ENCODE peak calls at places on chromosome 17, in four cellular contexts. N is hepatocyte, R is HCT116, F is OCI-LY7. G is an unnamed sample.

GRCh38 chr17:63827801-63828221 is 348 bp upstream of the FTSJ3 start:
- DNase-seq in N (no peak), R (no peak), F (peak), G (no peak)

GRCh38 chr17:70820276-70820675 is 650.9 kb downstream of the KCNJ2 start:
- DNase-seq in N (no peak), R (no peak), F (no peak), G (peak)

GRCh38 chr17:46072998-46073397 is 73.9 kb downstream of the STH start:
- DNase-seq in N (no peak), R (no peak), F (no peak), G (peak)

GRCh38 chr17:68800731-68801130 is 154.5 kb downstream of the ABCA8 start:
- DNase-seq in N (no peak), R (no peak), F (no peak), G (peak)

GRCh38 chr17:17511293-17511741 is 15.1 kb upstream of the RASD1 start:
- DNase-seq in N (no peak), R (no peak), F (no peak), G (no peak)

GRCh38 chr17:956905-957304 is 22.7 kb downstream of the NXN start:
- DNase-seq in N (peak), R (no peak), F (no peak), G (peak)

GRCh38 chr17:47004906-47005305 is 25.9 kb upstream of the RPRML start:
- DNase-seq in N (no peak), R (no peak), F (no peak), G (no peak)

GRCh38 chr17:79944251-79944812 is 91.3 kb downstream of the TBC1D16 start:
- DNase-seq in N (no peak), R (no peak), F (no peak), G (no peak)

GRCh38 chr17:75313941-75314550 is 24.8 kb upstream of the SLC25A19 start:
- DNase-seq in N (no peak), R (no peak), F (no peak), G (peak)

GRCh38 chr17:16106161-16106891 is 106.7 kb downstream of the TTC19 start:
- DNase-seq in N (peak), R (no peak), F (no peak), G (peak)

GRCh38 chr17:10631048-10631700 is 25.9 kb downstream of the MYH3 start:
- DNase-seq in N (peak), R (no peak), F (no peak), G (peak)

GRCh38 chr17:65664296-65664695 is 102.8 kb upstream of the AXIN2 start:
- DNase-seq in N (no peak), R (no peak), F (no peak), G (peak)

DNA sequence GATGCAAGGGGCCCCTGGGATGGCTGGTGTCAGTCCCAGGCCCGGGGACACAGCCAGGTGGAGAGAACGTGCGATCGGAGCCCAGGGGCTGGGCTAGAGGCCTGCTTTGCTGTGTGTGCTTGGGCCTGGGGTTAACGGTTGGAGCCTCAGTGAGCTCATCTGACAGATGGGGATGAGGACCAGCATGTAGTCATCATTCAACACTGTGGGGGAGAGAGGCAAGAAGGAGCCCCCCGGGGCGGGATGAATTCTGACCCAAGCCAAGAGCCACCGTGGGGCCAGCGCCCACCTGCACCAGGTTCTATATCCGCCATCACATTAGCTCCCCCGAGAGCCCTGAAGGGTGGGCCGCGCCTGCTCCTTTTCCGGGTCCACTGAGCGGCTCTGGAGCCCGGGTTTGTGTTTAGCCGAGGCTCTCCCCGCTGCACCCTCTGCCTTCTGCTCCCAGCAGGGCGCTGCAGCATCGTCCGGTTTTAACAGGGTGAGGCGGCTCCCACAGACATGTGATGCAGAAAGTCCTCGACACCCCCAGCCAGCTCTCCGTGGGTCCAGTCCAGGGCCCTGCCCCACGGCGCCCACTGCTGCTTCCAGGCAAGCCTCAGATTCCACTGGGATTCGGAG is 365.7 kb downstream of the SEC14L1 start:
- DNase-seq in N (peak), R (no peak), F (no peak), G (no peak)
- H3K4me2 ChIP-seq in N (no peak), R (no peak), F (no peak), G (no peak)

DNA sequence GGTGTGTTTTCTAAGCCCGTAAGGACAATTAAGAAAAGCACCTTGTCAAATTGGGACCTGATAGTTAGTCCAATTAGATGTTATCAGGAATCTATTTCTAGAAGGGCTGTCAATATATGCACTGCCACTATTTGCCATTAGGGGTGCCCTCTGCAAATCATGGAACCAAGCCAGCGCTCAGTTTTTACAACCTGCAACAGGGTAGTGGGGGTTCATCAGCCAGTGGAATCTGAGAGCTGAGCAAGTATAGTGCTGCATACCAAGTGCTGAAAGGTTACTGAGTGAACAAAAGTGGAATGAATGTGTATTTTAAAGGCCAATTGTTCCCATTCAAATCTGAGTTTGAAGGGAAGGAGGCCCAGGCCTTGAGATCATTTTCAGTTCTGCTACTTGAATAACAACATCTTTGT is 10.4 kb downstream of the PRR11 start:
- DNase-seq in N (peak), R (peak), F (peak), G (peak)
- TF ChIP-seq EZH2phosphoT487 in N (no peak), R (no peak), F (no peak), G (no peak)

GRCh38 chr17:9292563-9292941 is 271.2 kb downstream of the NTN1 start:
- DNase-seq in N (no peak), R (no peak), F (no peak), G (no peak)

GRCh38 chr17:9291912-9292562 is 270.7 kb downstream of the NTN1 start:
- DNase-seq in N (peak), R (no peak), F (peak), G (peak)

GRCh38 chr17:9298135-9298534 is 276.8 kb downstream of the NTN1 start:
- DNase-seq in N (peak), R (no peak), F (no peak), G (no peak)

GRCh38 chr17:9298776-9299295 is 276.8 kb downstream of the STX8 start:
- DNase-seq in N (no peak), R (no peak), F (no peak), G (no peak)

GRCh38 chr17:9294661-9295210 is 273.4 kb downstream of the NTN1 start:
- DNase-seq in N (no peak), R (no peak), F (no peak), G (no peak)
- H3K4me2 ChIP-seq in N (no peak), R (no peak), F (no peak), G (no peak)

GRCh38 chr17:81090361-81091133 is 55.6 kb downstream of the BAIAP2 start:
- DNase-seq in N (peak), R (no peak), F (peak), G (peak)
- TF ChIP-seq EZH2phosphoT487 in N (no peak), R (no peak), F (no peak), G (no peak)

GRCh38 chr17:40951011-40951622 is 13.7 kb upstream of the KRT23 start:
- DNase-seq in N (no peak), R (peak), F (no peak), G (no peak)

GRCh38 chr17:40947929-40948328 is 10.5 kb upstream of the KRT23 start:
- DNase-seq in N (no peak), R (no peak), F (no peak), G (no peak)

GRCh38 chr17:40952169-40952568 is 14.6 kb downstream of the KRT39 start:
- DNase-seq in N (no peak), R (no peak), F (no peak), G (no peak)

GRCh38 chr17:40950176-40950575 is 12.7 kb upstream of the KRT23 start:
- DNase-seq in N (no peak), R (no peak), F (no peak), G (no peak)

DNA sequence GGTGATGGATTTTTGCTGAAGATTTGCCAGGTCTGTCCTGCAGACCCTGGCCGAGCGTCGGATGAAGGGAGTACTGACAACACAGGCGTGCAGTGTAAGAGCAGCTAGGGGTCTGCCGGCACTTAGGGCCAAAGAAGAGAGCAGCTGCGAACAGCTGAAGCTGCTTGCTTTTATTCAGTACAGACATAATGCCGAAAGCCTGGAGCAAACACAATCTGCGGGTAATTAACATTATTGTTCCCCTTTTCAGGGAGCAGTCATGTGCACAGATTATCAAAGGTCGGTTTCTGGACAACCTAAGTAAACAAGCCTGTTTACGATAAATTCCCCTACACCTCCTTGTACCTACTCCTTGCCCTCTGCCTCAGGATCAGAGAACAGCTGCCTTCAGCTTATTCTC is 12.0 kb upstream of the KRT23 start:
- DNase-seq in N (peak), R (no peak), F (no peak), G (no peak)
- H3K4me2 ChIP-seq in N (peak), R (peak), F (no peak), G (no peak)

GRCh38 chr17:4558311-4558972 is 1.9 kb downstream of the GGT6 start:
- DNase-seq in N (no peak), R (no peak), F (no peak), G (no peak)
- TF ChIP-seq EZH2phosphoT487 in N (no peak), R (no peak), F (no peak), G (no peak)

GRCh38 chr17:43857141-43857540 is 10.2 kb downstream of the CD300LG start:
- DNase-seq in N (no peak), R (no peak), F (no peak), G (no peak)

GRCh38 chr17:43858201-43858600 is 11.2 kb downstream of the CD300LG start:
- DNase-seq in N (no peak), R (no peak), F (no peak), G (no peak)

GRCh38 chr17:43861960-43862359 is 15.0 kb downstream of the CD300LG start:
- DNase-seq in N (no peak), R (no peak), F (no peak), G (no peak)

GRCh38 chr17:43860927-43861622 is 14.1 kb downstream of the CD300LG start:
- DNase-seq in N (no peak), R (no peak), F (no peak), G (no peak)

GRCh38 chr17:43860077-43860725 is 13.2 kb downstream of the CD300LG start:
- DNase-seq in N (no peak), R (no peak), F (no peak), G (peak)
- H3K4me2 ChIP-seq in N (no peak), R (no peak), F (no peak), G (no peak)

DNA sequence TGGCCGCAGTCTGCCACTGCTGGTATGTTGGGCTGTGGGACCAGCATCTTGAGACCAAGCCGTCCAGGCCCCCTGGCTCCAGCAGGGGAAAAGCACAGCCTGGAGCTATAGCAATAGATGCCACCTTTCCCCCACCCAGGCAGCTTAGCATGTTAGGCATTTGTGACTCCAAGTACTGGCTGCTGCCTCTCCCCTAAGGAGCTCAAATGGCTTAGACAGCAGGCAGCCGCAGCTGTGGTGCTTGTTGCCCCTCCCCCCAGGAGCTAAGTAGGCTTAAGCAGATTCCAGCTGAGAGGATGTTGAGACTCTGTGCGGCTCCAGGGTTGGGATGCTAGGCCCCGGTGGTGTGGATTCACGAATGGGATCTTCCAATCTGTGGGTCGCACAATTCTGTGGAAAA is 88.8 kb upstream of the ANKFN1 start:
- DNase-seq in N (no peak), R (no peak), F (no peak), G (no peak)
- TF ChIP-seq EZH2phosphoT487 in N (no peak), R (no peak), F (no peak), G (no peak)

GRCh38 chr17:7817643-7817964 is 16.4 kb upstream of the KDM6B start:
- DNase-seq in N (peak), R (no peak), F (no peak), G (no peak)

GRCh38 chr17:7818746-7819645 is 15.0 kb upstream of the KDM6B start:
- DNase-seq in N (no peak), R (no peak), F (no peak), G (no peak)

GRCh38 chr17:7820231-7820630 is 13.8 kb upstream of the KDM6B start:
- DNase-seq in N (peak), R (no peak), F (no peak), G (no peak)

GRCh38 chr17:7816926-7817642 is 16.9 kb upstream of the KDM6B start:
- DNase-seq in N (peak), R (no peak), F (no peak), G (no peak)

DNA sequence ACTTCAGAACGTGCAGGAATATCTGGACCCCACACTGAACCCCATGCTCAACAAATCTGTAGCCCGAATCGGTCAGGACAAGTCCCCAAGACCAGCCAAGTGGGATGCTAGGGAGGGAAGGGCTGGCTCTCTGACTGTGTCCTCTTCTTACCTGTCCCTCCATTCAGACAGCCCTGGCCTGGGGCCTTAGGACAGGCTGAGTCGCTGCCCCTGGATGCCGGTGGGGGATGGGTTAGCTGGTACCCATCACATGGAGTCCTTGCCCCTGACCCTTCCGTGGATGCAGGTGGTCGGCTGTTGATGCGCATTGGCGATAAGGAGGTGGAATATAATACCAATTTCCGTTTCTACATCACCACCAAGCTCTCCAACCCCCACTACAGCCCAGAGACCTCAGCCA is 16.0 kb upstream of the KDM6B start:
- DNase-seq in N (peak), R (no peak), F (no peak), G (no peak)
- H3K4me2 ChIP-seq in N (no peak), R (no peak), F (no peak), G (no peak)